ENCODE peak calls at places on chromosomes 4 and X, in seven cellular contexts. P, K, W, C, X, E and Q are unnamed samples.

GRCh38 chr4:71189471-71189870 is 149.3 kb upstream of the SLC4A4 start:
- DNase-seq in E (no peak), K (no peak), X (no peak), P (no peak), C (no peak), W (no peak), Q (no peak)

GRCh38 chrX:33923262-33923661 is 208.9 kb downstream of the FAM47A start:
- DNase-seq in P (no peak), X (no peak), W (no peak), C (peak; percentile 15), E (no peak), K (no peak), Q (no peak)

GRCh38 chrX:9997524-9997923 is 30.4 kb downstream of the CLDN34 start:
- DNase-seq in K (no peak), P (peak; percentile 39), E (no peak), W (peak; percentile 56), C (no peak), X (no peak), Q (no peak)

GRCh38 chr4:176195184-176195978 is at the start of gene SPATA4:
- DNase-seq in E (peak; percentile 72), X (peak; percentile 91), K (peak; percentile 94), P (peak; percentile 91), C (peak; percentile 67), W (peak; percentile 88), Q (peak; percentile 95)

GRCh38 chrX:153687121-153688039 is at the start of gene SLC6A8:
- DNase-seq in X (no peak), P (no peak), W (no peak), K (peak; percentile 78), E (peak; percentile 27), C (peak; percentile 61), Q (peak; percentile 65)

GRCh38 chrX:69116077-69116476 is 49.2 kb downstream of the PJA1 start:
- DNase-seq in X (no peak), W (no peak), P (no peak), K (no peak), E (no peak), C (peak; percentile 38), Q (no peak)

GRCh38 chr4:103075894-103076776 is at the start of gene SLC9B2:
- DNase-seq in X (peak; percentile 28), W (peak; percentile 51), E (peak; percentile 51), C (peak; percentile 41), P (peak; percentile 48), K (peak; percentile 75), Q (peak; percentile 83)

GRCh38 chr4:2790583-2791517 is 2.0 kb upstream of the SH3BP2 start:
- DNase-seq in E (no peak), P (no peak), C (no peak), K (no peak), W (no peak), X (no peak), Q (peak; percentile 42)

GRCh38 chr4:88138561-88138960 is 19.9 kb downstream of the ABCG2 start:
- DNase-seq in K (no peak), E (peak; percentile 74), C (no peak), X (no peak), P (no peak), W (no peak), Q (no peak)

GRCh38 chrX:123736333-123736921 is 3.6 kb upstream of the THOC2 start:
- DNase-seq in W (no peak), C (no peak), K (no peak), E (peak; percentile 28), X (no peak), P (no peak), Q (no peak)

GRCh38 chrX:23634181-23634580 is 33.1 kb upstream of the PRDX4 start:
- DNase-seq in C (peak; percentile 29), W (no peak), X (no peak), E (no peak), K (no peak), P (no peak), Q (no peak)

GRCh38 chr4:58063761-58064160 is 953.6 kb upstream of the IGFBP7 start:
- DNase-seq in P (no peak), E (no peak), W (no peak), K (no peak), C (no peak), X (no peak), Q (no peak)